ENCODE peak calls at places on chromosomes 3 and 15, in five cellular contexts. L is mucosa of descending colon, F is IMR-90, J is GM13977, G is ovary. V is an unnamed sample.

GRCh38 chr3:27758083-27758482 is 36.0 kb upstream of the EOMES start:
- DNase-seq in F (peak), J (no peak), L (no peak), G (no peak), V (no peak)

GRCh38 chr3:118577055-118577759 is 457.4 kb downstream of the IGSF11 start:
- DNase-seq in L (no peak), G (no peak), F (no peak), J (no peak), V (no peak)

GRCh38 chr3:78398401-78398800 is 1358.5 kb downstream of the ROBO2 start:
- DNase-seq in G (no peak), J (no peak), F (no peak), L (no peak), V (no peak)

GRCh38 chr3:185200639-185201038 is 47.8 kb upstream of the C3orf70 start:
- DNase-seq in G (no peak), L (no peak), F (peak), J (no peak), V (no peak)

GRCh38 chr3:135929670-135930069 is 35.9 kb upstream of the PPP2R3A start:
- DNase-seq in J (no peak), L (no peak), F (peak), G (peak), V (no peak)

GRCh38 chr3:71524688-71525087 is 58.8 kb downstream of the FOXP1 start:
- DNase-seq in F (no peak), J (no peak), L (no peak), G (no peak), V (no peak)

GRCh38 chr15:78830514-78831228 is 19.4 kb upstream of the ADAMTS7 start:
- DNase-seq in J (peak), L (no peak), F (no peak), G (no peak), V (no peak)

GRCh38 chr3:38343797-38344594 is 2.6 kb upstream of the XYLB start:
- DNase-seq in L (no peak), F (no peak), J (no peak), G (no peak), V (no peak)

GRCh38 chr3:177538064-177538742 is 340.9 kb upstream of the TBL1XR1 start:
- DNase-seq in F (peak), L (no peak), J (no peak), G (peak), V (peak)

GRCh38 chr15:73748731-73749130 is 4.4 kb downstream of the INSYN1 start:
- DNase-seq in J (no peak), G (no peak), F (no peak), L (no peak), V (no peak)

GRCh38 chr3:70811880-70812279 is 499.4 kb upstream of the MDFIC2 start:
- DNase-seq in G (no peak), L (no peak), J (no peak), F (peak), V (peak)

GRCh38 chr15:66822106-66822505 is 120.1 kb downstream of the SMAD6 start:
- DNase-seq in L (no peak), J (no peak), F (no peak), G (no peak), V (peak)

GRCh38 chr15:55742498-55742926 is 440 bp downstream of the PRTG start:
- DNase-seq in G (peak), J (peak), L (no peak), F (peak), V (peak)

GRCh38 chr15:101168463-101168824 is 83.4 kb downstream of the CHSY1 start:
- DNase-seq in J (no peak), L (no peak), G (no peak), F (peak), V (no peak)

GRCh38 chr15:58551764-58552504 is 120.1 kb downstream of the LIPC start:
- DNase-seq in F (peak), J (no peak), L (peak), G (no peak), V (peak)

GRCh38 chr3:16140116-16140893 is 34.2 kb upstream of the GALNT15 start:
- DNase-seq in G (peak), J (no peak), F (peak), L (no peak), V (no peak)

GRCh38 chr3:124579641-124580040 is 150.6 kb upstream of the UMPS start:
- DNase-seq in L (no peak), J (no peak), F (no peak), G (no peak), V (no peak)

GRCh38 chr3:172512363-172512762 is 10.9 kb downstream of the TNFSF10 start:
- DNase-seq in F (no peak), J (no peak), G (no peak), L (peak), V (peak)

GRCh38 chr3:188139466-188139865 is 14.5 kb upstream of the LPP start:
- DNase-seq in G (no peak), F (no peak), J (no peak), L (no peak), V (no peak)

V was measured in sciatic nerve.